ENCODE peak calls at places on chromosomes 13 and 19, in six cellular contexts. One of them, this sample, is unnamed.

GRCh38 chr13:34899888-34900287 is 42.2 kb upstream of the NBEA start:
- DNase-seq in BE2C: no peak
- DNase-seq in osteocyte: no peak
- DNase-seq in stomach: no peak
- DNase-seq in foreskin fibroblast: no peak
- DNase-seq in thoracic aorta: no peak
- DNase-seq in this sample: no peak

GRCh38 chr19:6066661-6067646 is 43.3 kb downstream of the RFX2 start:
- DNase-seq in BE2C: peak; percentile 89
- DNase-seq in osteocyte: peak; percentile 95
- DNase-seq in stomach: peak; percentile 92
- DNase-seq in foreskin fibroblast: peak; percentile 84
- DNase-seq in thoracic aorta: peak; percentile 96
- DNase-seq in this sample: no peak

GRCh38 chr19:13104848-13105646 is 2.4 kb upstream of the LYL1 start:
- DNase-seq in BE2C: no peak
- DNase-seq in osteocyte: no peak
- DNase-seq in stomach: no peak
- DNase-seq in foreskin fibroblast: no peak
- DNase-seq in thoracic aorta: no peak
- DNase-seq in this sample: no peak

GRCh38 chr19:15539638-15540037 is 31.3 kb downstream of the CYP4F22 start:
- DNase-seq in BE2C: no peak
- DNase-seq in osteocyte: no peak
- DNase-seq in stomach: no peak
- DNase-seq in foreskin fibroblast: no peak
- DNase-seq in thoracic aorta: no peak
- DNase-seq in this sample: no peak

GRCh38 chr19:9531933-9532332 is 6.5 kb downstream of the ZNF426 start:
- DNase-seq in BE2C: no peak
- DNase-seq in osteocyte: no peak
- DNase-seq in stomach: no peak
- DNase-seq in foreskin fibroblast: peak; percentile 19
- DNase-seq in thoracic aorta: no peak
- DNase-seq in this sample: no peak

GRCh38 chr19:17125052-17125727 is 49.6 kb downstream of the MYO9B start:
- DNase-seq in BE2C: no peak
- DNase-seq in osteocyte: no peak
- DNase-seq in stomach: no peak
- DNase-seq in foreskin fibroblast: no peak
- DNase-seq in thoracic aorta: no peak
- DNase-seq in this sample: no peak

GRCh38 chr13:79973533-79973963 is 367.4 kb downstream of the SPRY2 start:
- DNase-seq in BE2C: peak; percentile 61
- DNase-seq in osteocyte: no peak
- DNase-seq in stomach: no peak
- DNase-seq in foreskin fibroblast: no peak
- DNase-seq in thoracic aorta: no peak
- DNase-seq in this sample: no peak

GRCh38 chr13:109785141-109785891 is 1.1 kb downstream of the IRS2 start:
- DNase-seq in BE2C: peak; percentile 63
- DNase-seq in osteocyte: no peak
- DNase-seq in stomach: peak; percentile 61
- DNase-seq in foreskin fibroblast: peak; percentile 81
- DNase-seq in thoracic aorta: no peak
- DNase-seq in this sample: peak; percentile 46

GRCh38 chr19:40376286-40376862 is 13.6 kb downstream of the HIPK4 start:
- DNase-seq in BE2C: no peak
- DNase-seq in osteocyte: no peak
- DNase-seq in stomach: no peak
- DNase-seq in foreskin fibroblast: no peak
- DNase-seq in thoracic aorta: no peak
- DNase-seq in this sample: no peak

GRCh38 chr19:46618670-46619231 is 6.1 kb downstream of the PTGIR start:
- DNase-seq in BE2C: no peak
- DNase-seq in osteocyte: no peak
- DNase-seq in stomach: peak; percentile 63
- DNase-seq in foreskin fibroblast: peak; percentile 72
- DNase-seq in thoracic aorta: no peak
- DNase-seq in this sample: no peak

GRCh38 chr19:6126335-6126974 is 9.0 kb upstream of the ACSBG2 start:
- DNase-seq in BE2C: peak; percentile 43
- DNase-seq in osteocyte: no peak
- DNase-seq in stomach: no peak
- DNase-seq in foreskin fibroblast: peak; percentile 71
- DNase-seq in thoracic aorta: no peak
- DNase-seq in this sample: no peak

GRCh38 chr19:49528211-49528771 is 488 bp downstream of the RCN3 start:
- DNase-seq in BE2C: no peak
- DNase-seq in osteocyte: no peak
- DNase-seq in stomach: no peak
- DNase-seq in foreskin fibroblast: peak; percentile 78
- DNase-seq in thoracic aorta: peak; percentile 11
- DNase-seq in this sample: no peak

GRCh38 chr19:38666662-38667448 is 19.4 kb downstream of the ACTN4 start:
- DNase-seq in BE2C: no peak
- DNase-seq in osteocyte: no peak
- DNase-seq in stomach: no peak
- DNase-seq in foreskin fibroblast: peak; percentile 77
- DNase-seq in thoracic aorta: no peak
- DNase-seq in this sample: no peak

GRCh38 chr19:18593367-18594095 is 4.9 kb downstream of the REX1BD start:
- DNase-seq in BE2C: no peak
- DNase-seq in osteocyte: no peak
- DNase-seq in stomach: no peak
- DNase-seq in foreskin fibroblast: no peak
- DNase-seq in thoracic aorta: no peak
- DNase-seq in this sample: no peak

GRCh38 chr19:48290341-48290922 is 20.6 kb downstream of the ZNF114 start:
- DNase-seq in BE2C: peak; percentile 58
- DNase-seq in osteocyte: no peak
- DNase-seq in stomach: no peak
- DNase-seq in foreskin fibroblast: peak; percentile 67
- DNase-seq in thoracic aorta: no peak
- DNase-seq in this sample: no peak

GRCh38 chr13:46288570-46289259 is 77.0 kb downstream of the LRRC63 start:
- DNase-seq in BE2C: no peak
- DNase-seq in osteocyte: no peak
- DNase-seq in stomach: no peak
- DNase-seq in foreskin fibroblast: peak; percentile 73
- DNase-seq in thoracic aorta: no peak
- DNase-seq in this sample: no peak

GRCh38 chr19:34232566-34233481 is 21.5 kb upstream of the GARRE1 start:
- DNase-seq in BE2C: peak; percentile 56
- DNase-seq in osteocyte: no peak
- DNase-seq in stomach: no peak
- DNase-seq in foreskin fibroblast: peak; percentile 91
- DNase-seq in thoracic aorta: no peak
- DNase-seq in this sample: no peak

GRCh38 chr19:35260694-35261304 is 8.0 kb upstream of the USF2 start:
- DNase-seq in BE2C: no peak
- DNase-seq in osteocyte: peak; percentile 74
- DNase-seq in stomach: peak; percentile 17
- DNase-seq in foreskin fibroblast: no peak
- DNase-seq in thoracic aorta: no peak
- DNase-seq in this sample: peak; percentile 5

GRCh38 chr13:114090476-114090875 is 41.9 kb downstream of the RASA3 start:
- DNase-seq in BE2C: no peak
- DNase-seq in osteocyte: no peak
- DNase-seq in stomach: no peak
- DNase-seq in foreskin fibroblast: no peak
- DNase-seq in thoracic aorta: no peak
- DNase-seq in this sample: no peak

GRCh38 chr13:110251227-110251791 is 55.6 kb downstream of the COL4A1 start:
- DNase-seq in BE2C: no peak
- DNase-seq in osteocyte: peak; percentile 82
- DNase-seq in stomach: no peak
- DNase-seq in foreskin fibroblast: no peak
- DNase-seq in thoracic aorta: no peak
- DNase-seq in this sample: no peak

GRCh38 chr19:17123041-17123440 is 47.5 kb downstream of the MYO9B start:
- DNase-seq in BE2C: no peak
- DNase-seq in osteocyte: no peak
- DNase-seq in stomach: no peak
- DNase-seq in foreskin fibroblast: no peak
- DNase-seq in thoracic aorta: no peak
- DNase-seq in this sample: no peak

GRCh38 chr19:10968527-10969081 is 7.8 kb downstream of the SMARCA4 start:
- DNase-seq in BE2C: no peak
- DNase-seq in osteocyte: no peak
- DNase-seq in stomach: no peak
- DNase-seq in foreskin fibroblast: no peak
- DNase-seq in thoracic aorta: no peak
- DNase-seq in this sample: peak; percentile 20

GRCh38 chr13:47119568-47120080 is 222.8 kb upstream of the HTR2A start:
- DNase-seq in BE2C: no peak
- DNase-seq in osteocyte: no peak
- DNase-seq in stomach: no peak
- DNase-seq in foreskin fibroblast: no peak
- DNase-seq in thoracic aorta: no peak
- DNase-seq in this sample: no peak

GRCh38 chr13:111517641-111518010 is 197.2 kb downstream of the TEX29 start:
- DNase-seq in BE2C: no peak
- DNase-seq in osteocyte: no peak
- DNase-seq in stomach: no peak
- DNase-seq in foreskin fibroblast: no peak
- DNase-seq in thoracic aorta: no peak
- DNase-seq in this sample: no peak

GRCh38 chr13:35927554-35927953 is 203.6 kb downstream of the DCLK1 start:
- DNase-seq in BE2C: peak; percentile 26
- DNase-seq in osteocyte: no peak
- DNase-seq in stomach: no peak
- DNase-seq in foreskin fibroblast: peak; percentile 71
- DNase-seq in thoracic aorta: peak; percentile 3
- DNase-seq in this sample: no peak

DNA sequence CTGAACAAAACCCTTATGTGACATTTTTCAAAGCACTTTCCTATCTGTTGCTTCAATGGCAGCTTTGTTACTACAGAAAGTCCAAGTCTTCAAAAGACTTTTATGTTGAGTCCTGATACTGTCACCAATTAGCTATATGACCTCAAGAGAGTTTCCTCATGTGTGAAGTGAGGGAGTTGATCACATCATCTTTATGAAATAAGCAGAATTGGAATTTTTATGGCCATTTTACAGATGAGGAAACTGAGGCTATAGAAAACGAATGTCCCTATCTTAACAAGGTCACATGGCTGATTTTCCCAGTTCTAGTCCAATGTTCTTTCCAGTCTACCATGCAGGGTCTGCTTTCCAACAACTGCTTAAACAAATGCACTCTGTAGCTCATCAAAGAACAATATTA is 2.6 kb downstream of the TNFRSF19 start:
- DNase-seq in BE2C: no peak
- DNase-seq in osteocyte: no peak
- DNase-seq in stomach: no peak
- DNase-seq in foreskin fibroblast: no peak
- DNase-seq in thoracic aorta: no peak
- DNase-seq in this sample: no peak
- TF ChIP-seq CTCF in BE2C: no peak
- TF ChIP-seq CTCF in osteocyte: no peak
- TF ChIP-seq CTCF in stomach: no peak
- TF ChIP-seq CTCF in foreskin fibroblast: no peak
- TF ChIP-seq CTCF in thoracic aorta: no peak
- TF ChIP-seq CTCF in this sample: no peak

GRCh38 chr19:42323852-42324654 is 1.4 kb upstream of the MEGF8 start:
- DNase-seq in BE2C: no peak
- DNase-seq in osteocyte: no peak
- DNase-seq in stomach: no peak
- DNase-seq in foreskin fibroblast: peak; percentile 42
- DNase-seq in thoracic aorta: no peak
- DNase-seq in this sample: peak; percentile 40
- TF ChIP-seq CTCF in BE2C: no peak
- TF ChIP-seq CTCF in osteocyte: peak; percentile 19
- TF ChIP-seq CTCF in stomach: no peak
- TF ChIP-seq CTCF in foreskin fibroblast: no peak
- TF ChIP-seq CTCF in thoracic aorta: no peak
- TF ChIP-seq CTCF in this sample: no peak

DNA sequence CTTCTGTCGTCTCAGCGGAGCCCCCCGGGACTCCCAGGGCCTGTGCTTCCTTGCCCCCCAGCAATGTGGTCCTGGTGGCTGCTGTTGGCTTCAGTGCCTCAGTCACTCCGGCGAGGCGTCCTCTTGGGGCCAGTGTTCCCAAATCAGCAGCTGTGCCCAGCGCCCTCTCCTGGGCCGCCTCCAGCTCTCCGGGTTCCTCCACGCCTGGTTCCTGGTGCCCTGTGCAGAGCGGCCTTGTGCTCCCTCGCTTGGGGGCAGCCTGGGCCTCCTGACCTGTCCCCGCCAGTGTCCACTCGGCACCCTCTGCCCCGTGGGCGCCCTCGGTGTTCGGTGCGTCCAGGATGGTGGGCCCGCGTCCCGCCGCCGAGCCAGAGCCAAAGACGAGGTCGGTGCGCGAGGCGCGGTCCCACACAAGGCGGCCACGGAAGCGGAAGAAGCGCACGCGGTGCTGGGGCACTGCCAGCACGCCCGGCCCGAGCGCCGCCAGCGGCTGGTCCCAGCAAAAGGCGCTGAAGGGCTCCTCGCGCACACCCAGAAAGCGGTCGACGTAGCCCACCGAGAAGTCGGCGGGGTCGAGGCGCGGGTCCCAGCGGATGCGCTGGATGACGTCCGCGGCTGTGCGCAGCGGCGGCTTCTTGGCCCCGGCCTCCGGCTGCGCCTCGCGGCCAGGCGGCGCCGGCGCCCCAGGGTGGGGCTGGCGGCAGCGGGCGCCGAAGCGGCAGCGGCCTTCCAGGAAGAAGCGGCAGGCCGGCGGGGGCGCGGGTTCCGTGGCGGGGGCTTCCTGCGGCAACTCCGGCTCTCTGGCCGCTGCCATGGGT is 656 bp downstream of the LENG9 start:
- DNase-seq in BE2C: peak; percentile 70
- DNase-seq in osteocyte: no peak
- DNase-seq in stomach: peak; percentile 81
- DNase-seq in foreskin fibroblast: peak; percentile 84
- DNase-seq in thoracic aorta: no peak
- DNase-seq in this sample: peak; percentile 68
- TF ChIP-seq CTCF in BE2C: peak; percentile 44
- TF ChIP-seq CTCF in osteocyte: peak; percentile 42
- TF ChIP-seq CTCF in stomach: no peak
- TF ChIP-seq CTCF in foreskin fibroblast: no peak
- TF ChIP-seq CTCF in thoracic aorta: no peak
- TF ChIP-seq CTCF in this sample: no peak

GRCh38 chr19:2253106-2254051 is 2.8 kb downstream of the JSRP1 start:
- DNase-seq in BE2C: peak; percentile 15
- DNase-seq in osteocyte: no peak
- DNase-seq in stomach: no peak
- DNase-seq in foreskin fibroblast: no peak
- DNase-seq in thoracic aorta: no peak
- DNase-seq in this sample: peak; percentile 59
- TF ChIP-seq CTCF in BE2C: peak; percentile 10
- TF ChIP-seq CTCF in osteocyte: peak; percentile 30
- TF ChIP-seq CTCF in stomach: no peak
- TF ChIP-seq CTCF in foreskin fibroblast: no peak
- TF ChIP-seq CTCF in thoracic aorta: no peak
- TF ChIP-seq CTCF in this sample: no peak

DNA sequence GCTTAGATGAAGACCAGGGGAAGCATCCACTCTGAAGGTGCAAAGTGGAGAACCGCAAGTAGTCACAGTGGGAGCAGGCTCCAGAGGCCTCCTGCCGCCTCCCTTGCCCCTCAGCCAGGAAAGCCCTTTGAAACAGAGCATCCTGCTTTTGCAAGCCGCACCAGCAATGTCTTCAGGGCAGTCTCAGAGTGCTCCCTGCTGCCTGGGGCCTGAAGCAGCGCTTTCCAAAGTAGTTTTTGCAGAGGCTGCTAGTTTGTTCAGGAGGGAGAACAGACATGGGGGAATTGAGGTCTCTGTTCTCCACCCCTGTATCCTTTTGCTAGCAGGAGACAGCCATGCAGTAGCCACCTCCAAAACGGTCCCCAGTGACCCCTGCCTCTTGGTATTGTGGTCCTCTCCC is 15.8 kb upstream of the POP4 start:
- DNase-seq in BE2C: no peak
- DNase-seq in osteocyte: no peak
- DNase-seq in stomach: no peak
- DNase-seq in foreskin fibroblast: no peak
- DNase-seq in thoracic aorta: no peak
- DNase-seq in this sample: no peak
- TF ChIP-seq CTCF in BE2C: no peak
- TF ChIP-seq CTCF in osteocyte: no peak
- TF ChIP-seq CTCF in stomach: no peak
- TF ChIP-seq CTCF in foreskin fibroblast: no peak
- TF ChIP-seq CTCF in thoracic aorta: no peak
- TF ChIP-seq CTCF in this sample: no peak

This sample was measured in activated B cell treated with CpG ODN at 0.5 μM for 24 hours.